ENCODE peak calls at places on chromosome 15, in five cellular contexts. U, E, D, Q and M are unnamed samples.

GRCh38 chr15:92845109-92845508 is 55.0 kb upstream of the CHD2 start:
- DNase-seq in Q (no peak), D (peak), E (no peak), U (no peak), M (peak)

GRCh38 chr15:25176616-25176923 is 221.8 kb downstream of the SNRPN start:
- DNase-seq in U (no peak), E (no peak), D (no peak), Q (no peak), M (no peak)

GRCh38 chr15:56042982-56043980 is 49.9 kb upstream of the NEDD4 start:
- DNase-seq in Q (no peak), D (no peak), U (no peak), E (no peak), M (no peak)

GRCh38 chr15:88324241-88325065 is 67.9 kb upstream of the NTRK3 start:
- DNase-seq in D (no peak), U (no peak), Q (no peak), E (no peak), M (no peak)

GRCh38 chr15:73753250-73754130 is at the start of gene INSYN1:
- DNase-seq in D (peak), U (peak), Q (no peak), E (peak), M (no peak)

GRCh38 chr15:49881433-49881832 is 237.6 kb downstream of the ATP8B4 start:
- DNase-seq in D (no peak), U (no peak), E (no peak), Q (no peak), M (no peak)

GRCh38 chr15:70147178-70147760 is 49.6 kb upstream of the TLE3 start:
- DNase-seq in U (no peak), D (peak), E (no peak), Q (no peak), M (no peak)

GRCh38 chr15:68106656-68107055 is 52.5 kb downstream of the PIAS1 start:
- DNase-seq in D (peak), U (no peak), Q (no peak), E (no peak), M (peak)

GRCh38 chr15:92930776-92931175 is 30.7 kb downstream of the CHD2 start:
- DNase-seq in E (no peak), D (peak), Q (peak), U (no peak), M (peak)

GRCh38 chr15:59812185-59812870 is 123.2 kb upstream of the BNIP2 start:
- DNase-seq in D (no peak), E (no peak), Q (no peak), U (no peak), M (no peak)

GRCh38 chr15:67835349-67836133 is 4.3 kb downstream of the RNU6-1 start:
- DNase-seq in U (no peak), E (no peak), D (no peak), Q (no peak), M (no peak)

GRCh38 chr15:55685292-55685691 is 57.7 kb downstream of the PRTG start:
- DNase-seq in U (no peak), D (no peak), E (no peak), Q (peak), M (no peak)

GRCh38 chr15:60370804-60371700 is 26.7 kb downstream of the ANXA2 start:
- DNase-seq in Q (peak), E (no peak), U (peak), D (peak), M (peak)

GRCh38 chr15:89367485-89368451 is 33.1 kb upstream of the POLG start:
- DNase-seq in E (peak), Q (no peak), D (no peak), U (peak), M (no peak)

GRCh38 chr15:100738614-100739013 is 136.2 kb downstream of the ASB7 start:
- DNase-seq in Q (no peak), D (no peak), U (no peak), E (no peak), M (no peak)

GRCh38 chr15:98647026-98647773 is 1.1 kb upstream of the IGF1R start:
- DNase-seq in D (peak), Q (no peak), E (peak), U (peak), M (peak)